ENCODE peak calls at places on chromosomes 11 and 22, in seven cellular contexts. A, N, X, I, Y, P and Q are unnamed samples.

GRCh38 chr11:34192481-34193401 is 87.3 kb downstream of the NAT10 start:
- DNase-seq in Y (peak), A (peak), I (peak), X (no peak), P (peak), N (peak), Q (peak)

GRCh38 chr11:63592975-63593395 is 21.2 kb downstream of the PLAAT3 start:
- DNase-seq in N (no peak), P (peak), X (peak), I (peak), A (peak), Y (no peak), Q (no peak)

GRCh38 chr11:66172146-66172545 is 96.3 kb upstream of the RAB1B start:
- DNase-seq in N (no peak), A (peak), P (peak), Y (no peak), I (peak), X (no peak), Q (peak)

GRCh38 chr11:26134481-26135355 is 197.2 kb upstream of the ANO3 start:
- DNase-seq in Y (no peak), N (no peak), X (no peak), A (peak), I (peak), P (peak), Q (peak)

GRCh38 chr11:882593-882992 is 28.0 kb downstream of the CHID1 start:
- DNase-seq in X (no peak), A (no peak), N (no peak), Y (no peak), I (no peak), P (no peak), Q (peak)

GRCh38 chr22:39482768-39483167 is 19.3 kb upstream of the MIEF1 start:
- DNase-seq in N (no peak), P (no peak), A (no peak), Y (no peak), X (no peak), I (no peak), Q (peak)

GRCh38 chr11:2390871-2391662 is 9.5 kb upstream of the TSSC4 start:
- DNase-seq in A (peak), P (peak), Y (peak), N (peak), I (peak), X (peak), Q (peak)

GRCh38 chr11:46701078-46701654 is 335 bp downstream of the ZNF408 start:
- DNase-seq in A (no peak), I (no peak), Y (no peak), X (no peak), N (no peak), P (no peak), Q (no peak)

GRCh38 chr11:67053896-67054850 is 2.5 kb upstream of the RHOD start:
- DNase-seq in Y (peak), A (peak), X (peak), P (peak), N (no peak), I (peak), Q (peak)

GRCh38 chr22:29762263-29762662 is 4.5 kb downstream of the ZMAT5 start:
- DNase-seq in X (no peak), N (no peak), Y (no peak), P (peak), A (peak), I (no peak), Q (no peak)

GRCh38 chr11:67024410-67024809 is 1.5 kb downstream of the SYT12 start:
- DNase-seq in A (no peak), Y (no peak), I (no peak), N (no peak), P (no peak), X (peak), Q (no peak)

GRCh38 chr11:13929551-13929950 is 33.0 kb upstream of the SPON1 start:
- DNase-seq in I (no peak), A (no peak), N (no peak), Y (no peak), P (no peak), X (no peak), Q (no peak)

GRCh38 chr11:95404370-95404769 is 173.4 kb upstream of the SESN3 start:
- DNase-seq in N (no peak), Y (no peak), I (no peak), P (no peak), X (no peak), A (no peak), Q (no peak)

GRCh38 chr11:63849691-63850090 is 10.8 kb downstream of the MARK2 start:
- DNase-seq in N (no peak), A (no peak), P (no peak), I (no peak), Y (no peak), X (no peak), Q (no peak)

GRCh38 chr22:47775686-47776085 is 1013.2 kb downstream of the TBC1D22A start:
- DNase-seq in X (no peak), Y (no peak), A (peak), N (no peak), I (no peak), P (no peak), Q (no peak)

GRCh38 chr11:10762185-10762584 is 11.1 kb downstream of the CTR9 start:
- DNase-seq in X (no peak), Y (no peak), A (no peak), N (no peak), P (no peak), I (no peak), Q (no peak)
- TF ChIP-seq CTCF in X (no peak), Y (no peak), A (no peak), N (no peak), P (no peak), I (no peak), Q (no peak)

GRCh38 chr11:43680521-43681505 is at the start of gene HSD17B12:
- DNase-seq in P (peak), N (peak), Y (peak), A (peak), X (peak), I (peak), Q (peak)
- H3K4me3 ChIP-seq in P (peak), N (peak), Y (peak), A (peak), X (peak), I (peak), Q (peak)

GRCh38 chr22:45731041-45731797 is 59.6 kb downstream of the ATXN10 start:
- DNase-seq in I (peak), Y (no peak), P (peak), A (peak), X (no peak), N (no peak), Q (no peak)

GRCh38 chr22:45726081-45726480 is 54.4 kb downstream of the ATXN10 start:
- DNase-seq in I (no peak), X (no peak), N (no peak), Y (no peak), P (no peak), A (no peak), Q (no peak)

GRCh38 chr22:45735273-45735672 is 63.6 kb downstream of the ATXN10 start:
- DNase-seq in Y (no peak), N (no peak), X (no peak), P (no peak), I (no peak), A (no peak), Q (no peak)

DNA sequence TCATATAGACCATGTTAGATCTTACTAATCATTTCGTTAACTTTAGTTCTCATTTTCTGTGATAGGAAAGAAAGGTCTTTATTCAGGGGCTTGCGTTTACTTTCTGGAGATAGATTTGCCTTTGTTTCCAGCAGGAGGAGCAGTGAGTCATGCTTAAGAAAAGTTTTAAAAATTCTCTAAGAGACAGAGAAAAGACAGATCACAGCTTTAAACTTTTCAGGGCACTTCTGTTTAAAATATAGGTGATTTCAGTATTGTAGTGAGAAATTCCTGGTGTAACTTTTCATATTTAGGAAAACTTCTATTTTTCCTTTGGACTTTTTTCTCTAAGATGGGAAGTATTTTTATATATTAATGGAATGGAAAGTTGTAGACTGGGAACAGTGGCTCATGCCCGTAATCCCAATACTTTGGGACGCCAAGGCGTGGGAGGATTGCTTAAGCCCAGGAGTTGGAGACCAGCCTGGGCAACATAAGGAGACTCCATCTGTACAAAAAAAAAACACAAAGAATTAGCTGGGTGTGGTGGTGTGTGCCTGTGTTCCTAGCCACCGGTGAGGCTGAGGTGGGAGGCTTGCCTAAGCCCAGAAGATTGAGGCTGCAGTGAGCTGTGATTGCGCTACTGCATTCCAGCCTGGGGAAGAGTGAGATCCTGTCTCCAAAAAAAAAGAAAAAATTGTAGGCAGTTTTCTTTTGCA is 60.3 kb downstream of the ATXN10 start:
- DNase-seq in X (no peak), N (no peak), I (no peak), P (peak), A (peak), Y (no peak), Q (peak)
- TF ChIP-seq CTCF in X (peak), N (no peak), I (peak), P (peak), A (peak), Y (peak), Q (peak)

DNA sequence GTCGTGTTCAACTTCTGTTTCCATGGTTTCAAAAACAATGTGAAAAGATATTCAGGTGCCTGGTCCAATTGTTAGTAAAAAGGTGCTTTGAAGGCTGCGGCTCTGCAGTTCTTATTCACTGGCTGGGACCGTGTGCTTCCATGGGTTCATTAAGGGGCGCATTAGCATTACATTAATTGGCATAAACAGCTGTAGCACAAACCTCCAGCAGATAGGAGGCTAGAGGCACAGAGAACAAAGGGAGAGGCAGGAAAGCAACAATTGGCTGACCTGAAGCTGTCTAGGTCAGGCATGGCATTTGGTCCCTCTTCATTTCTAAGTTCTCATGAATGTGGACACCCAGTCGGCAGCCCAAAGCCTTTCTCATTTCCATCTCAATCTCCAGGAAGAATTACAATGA is 16.6 kb downstream of the PAK1 start:
- DNase-seq in X (no peak), I (no peak), A (no peak), P (no peak), N (no peak), Y (no peak), Q (no peak)
- H3K4me3 ChIP-seq in X (no peak), I (no peak), A (no peak), P (no peak), N (no peak), Y (no peak), Q (no peak)

GRCh38 chr22:22144858-22145257 is 99.7 kb upstream of the VPREB1 start:
- DNase-seq in I (no peak), Y (no peak), N (no peak), P (no peak), A (peak), X (no peak), Q (peak)
- TF ChIP-seq CTCF in I (peak), Y (no peak), N (no peak), P (no peak), A (no peak), X (no peak), Q (peak)

DNA sequence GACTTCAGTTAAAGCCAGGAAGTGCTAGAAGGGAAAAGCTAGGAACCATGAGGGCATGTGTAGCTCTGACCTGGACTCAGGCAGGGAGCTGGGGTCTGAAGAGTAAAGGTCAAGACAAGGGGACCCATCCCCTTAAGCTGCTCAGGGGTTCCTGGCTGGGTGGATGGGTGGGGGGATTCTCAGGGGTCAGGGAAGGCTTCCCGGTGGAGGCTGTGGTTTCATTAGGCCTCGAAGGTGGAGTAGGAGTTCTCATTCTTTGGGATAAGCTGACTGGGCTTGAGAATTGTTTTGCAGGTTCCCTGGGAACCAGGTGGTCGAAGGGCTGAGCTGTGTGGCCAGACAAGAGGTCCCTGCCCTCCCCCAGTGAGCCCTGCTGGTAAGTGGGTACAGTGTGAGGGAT is 1.2 kb downstream of the PHETA2 start:
- DNase-seq in A (no peak), Y (no peak), I (no peak), P (no peak), X (no peak), N (no peak), Q (no peak)
- H3K4me3 ChIP-seq in A (peak), Y (no peak), I (peak), P (no peak), X (no peak), N (no peak), Q (peak)